ENCODE peak calls at places on chromosomes 1 and 21, in eight cellular contexts. K is nucleus accumbens; J is M059J; H is EL; F is A549; N is ureter; W is stimulated activated CD4-positive, alpha-beta T cell treated with anti-CD3 and anti-CD28 coated beads, Interleukin-4, amount 100 ng/mL, for 48 hours; G is hepatocyte. O is an unnamed sample.

GRCh38 chr21:15894596-15894995 is 164.8 kb downstream of the USP25 start:
- DNase-seq in W (no peak), F (no peak), J (peak; percentile 35), H (peak; percentile 18), G (no peak), K (no peak), N (no peak), O (no peak)

GRCh38 chr1:6491480-6491962 is at the start of gene PLEKHG5:
- DNase-seq in G (peak; percentile 46), W (no peak), N (no peak), J (peak; percentile 96), K (no peak), F (no peak), H (peak; percentile 88), O (no peak)

GRCh38 chr1:172976222-172977041 is 74.3 kb downstream of the TNFSF18 start:
- DNase-seq in K (no peak), H (peak; percentile 59), G (peak; percentile 78), J (peak; percentile 97), F (peak; percentile 66), W (no peak), N (no peak), O (no peak)

GRCh38 chr1:199766219-199766792 is 261.2 kb upstream of the NR5A2 start:
- DNase-seq in K (no peak), W (no peak), F (no peak), G (no peak), J (no peak), H (no peak), N (no peak), O (no peak)

GRCh38 chr1:81312272-81312754 is 488.4 kb upstream of the ADGRL2 start:
- DNase-seq in W (no peak), J (no peak), F (no peak), N (no peak), K (no peak), G (no peak), H (no peak), O (no peak)

GRCh38 chr1:173113015-173113741 is 62.4 kb upstream of the TNFSF18 start:
- DNase-seq in F (no peak), G (no peak), N (no peak), W (no peak), H (peak; percentile 69), K (no peak), J (peak; percentile 87), O (no peak)

GRCh38 chr1:17798011-17798410 is 42.9 kb downstream of the ACTL8 start:
- DNase-seq in N (no peak), G (no peak), H (peak; percentile 18), J (no peak), F (no peak), K (no peak), W (no peak), O (no peak)

GRCh38 chr21:36534656-36535055 is 54.7 kb upstream of the CLDN14 start:
- DNase-seq in F (no peak), J (no peak), H (no peak), W (no peak), K (no peak), N (no peak), G (no peak), O (peak; percentile 33)

GRCh38 chr1:51792864-51793263 is 85.7 kb downstream of the NRDC start:
- DNase-seq in W (no peak), G (peak; percentile 26), K (no peak), F (no peak), J (peak; percentile 71), N (no peak), H (peak; percentile 39), O (no peak)

GRCh38 chr1:108819878-108820277 is 37.0 kb downstream of the AKNAD1 start:
- DNase-seq in N (no peak), J (no peak), H (no peak), W (no peak), F (no peak), G (no peak), K (no peak), O (no peak)

GRCh38 chr1:207962716-207963428 is 51.9 kb upstream of the CD34 start:
- DNase-seq in N (peak; percentile 56), W (no peak), F (peak; percentile 15), H (peak; percentile 25), G (peak; percentile 45), J (no peak), K (no peak), O (no peak)

GRCh38 chr21:43751955-43752591 is 24.0 kb downstream of the CSTB start:
- DNase-seq in W (no peak), J (no peak), N (no peak), K (no peak), G (no peak), F (no peak), H (no peak), O (no peak)

GRCh38 chr21:26391166-26391565 is 181.9 kb downstream of the CYYR1 start:
- DNase-seq in N (no peak), K (no peak), J (no peak), F (no peak), W (no peak), G (no peak), H (no peak), O (no peak)

GRCh38 chr1:225476100-225476511 is 48.3 kb upstream of the LBR start:
- DNase-seq in J (no peak), N (no peak), K (no peak), G (no peak), H (no peak), F (no peak), W (no peak), O (peak; percentile 45)

GRCh38 chr21:27192286-27192685 is 225.4 kb upstream of the ADAMTS5 start:
- DNase-seq in G (no peak), K (no peak), H (no peak), N (no peak), F (no peak), W (no peak), J (no peak), O (no peak)

GRCh38 chr1:72526926-72527325 is 244.6 kb upstream of the NEGR1 start:
- DNase-seq in K (no peak), F (no peak), H (peak; percentile 58), G (no peak), N (no peak), W (no peak), J (peak; percentile 60), O (no peak)

GRCh38 chr1:7121622-7121988 is 336.4 kb downstream of the CAMTA1 start:
- DNase-seq in W (no peak), F (no peak), N (peak; percentile 62), H (no peak), J (peak; percentile 68), K (peak; percentile 18), G (no peak), O (no peak)

GRCh38 chr21:45341779-45342178 is 54.1 kb upstream of the POFUT2 start:
- DNase-seq in K (no peak), H (no peak), F (no peak), N (no peak), G (no peak), W (no peak), J (peak; percentile 77), O (no peak)

GRCh38 chr1:33502726-33503125 is 30.3 kb downstream of the ZSCAN20 start:
- DNase-seq in F (no peak), K (no peak), H (peak; percentile 45), W (no peak), G (no peak), N (no peak), J (peak; percentile 70), O (no peak)

GRCh38 chr1:25643962-25644361 is 27.4 kb downstream of the MAN1C1 start:
- DNase-seq in W (no peak), F (no peak), J (no peak), K (no peak), H (no peak), G (no peak), N (no peak), O (peak; percentile 14)

GRCh38 chr1:35565742-35566133 is 7.4 kb upstream of the TFAP2E start:
- DNase-seq in N (no peak), J (no peak), F (no peak), K (no peak), G (no peak), W (no peak), H (no peak), O (peak; percentile 47)

GRCh38 chr1:222028694-222029093 is 286.8 kb upstream of the DUSP10 start:
- DNase-seq in H (no peak), J (no peak), F (no peak), N (no peak), G (no peak), K (no peak), W (no peak), O (no peak)

GRCh38 chr1:225877570-225877969 is 4.6 kb downstream of the TMEM63A start:
- DNase-seq in F (peak; percentile 64), N (peak; percentile 68), H (peak; percentile 37), W (no peak), G (peak; percentile 60), J (peak; percentile 48), K (peak; percentile 68), O (no peak)

GRCh38 chr1:179817789-179818188 is 59.8 kb downstream of the TOR1AIP2 start:
- DNase-seq in W (no peak), J (peak; percentile 9), F (no peak), G (no peak), N (no peak), K (no peak), H (peak; percentile 87), O (peak; percentile 89)

GRCh38 chr21:37916795-37917142 is 512 bp upstream of the KCNJ6 start:
- DNase-seq in W (no peak), J (peak; percentile 51), H (peak; percentile 29), F (peak; percentile 17), N (no peak), K (no peak), G (peak; percentile 53), O (no peak)

GRCh38 chr1:35287807-35288640 is 19.5 kb downstream of the ZMYM4 start:
- DNase-seq in J (peak; percentile 88), F (no peak), N (no peak), G (no peak), W (no peak), K (no peak), H (peak; percentile 77), O (no peak)

GRCh38 chr1:30109853-30110252 is 613.5 kb downstream of the MATN1 start:
- DNase-seq in H (peak; percentile 41), F (no peak), G (no peak), N (no peak), K (no peak), W (no peak), J (peak; percentile 15), O (no peak)